ENCODE peak calls at places on chromosomes 1 and 21, in five cellular contexts. F, J, L, N and H are unnamed samples.

GRCh38 chr1:193283026-193283425 is 96.6 kb upstream of the B3GALT2 start:
- DNase-seq in F (no peak), J (peak), L (no peak), N (no peak), H (no peak)

GRCh38 chr21:29205009-29205408 is 74.6 kb downstream of the MAP3K7CL start:
- DNase-seq in F (no peak), J (no peak), L (no peak), N (no peak), H (no peak)

GRCh38 chr1:156796340-156797097 is 20.1 kb downstream of the SH2D2A start:
- DNase-seq in F (no peak), J (no peak), L (no peak), N (no peak), H (no peak)

GRCh38 chr1:43651188-43651587 is 1.2 kb downstream of the KDM4A start:
- DNase-seq in F (peak), J (peak), L (peak), N (peak), H (no peak)

GRCh38 chr1:181910905-181911304 is 150.6 kb downstream of the ZNF648 start:
- DNase-seq in F (peak), J (peak), L (no peak), N (no peak), H (no peak)

GRCh38 chr1:112524251-112524650 is 15.5 kb downstream of the WNT2B start:
- DNase-seq in F (peak), J (no peak), L (no peak), N (no peak), H (no peak)

GRCh38 chr21:37675202-37675801 is 241.0 kb downstream of the KCNJ6 start:
- DNase-seq in F (peak), J (peak), L (no peak), N (peak), H (no peak)

GRCh38 chr1:63794927-63795326 is 21.1 kb downstream of the ROR1 start:
- DNase-seq in F (peak), J (no peak), L (no peak), N (no peak), H (no peak)

GRCh38 chr1:232669981-232670763 is 40.2 kb upstream of the SIPA1L2 start:
- DNase-seq in F (no peak), J (no peak), L (no peak), N (peak), H (no peak)

GRCh38 chr1:15177710-15178166 is 24.2 kb downstream of the TMEM51 start:
- DNase-seq in F (no peak), J (peak), L (no peak), N (peak), H (no peak)

GRCh38 chr1:45792744-45793143 is 10.7 kb upstream of the MAST2 start:
- DNase-seq in F (no peak), J (no peak), L (no peak), N (no peak), H (no peak)

GRCh38 chr1:51520700-51521248 is 1.7 kb upstream of the EPS15 start:
- DNase-seq in F (no peak), J (peak), L (no peak), N (peak), H (no peak)

GRCh38 chr1:30982937-30983336 is 74.4 kb upstream of the SDC3 start:
- DNase-seq in F (no peak), J (no peak), L (no peak), N (no peak), H (no peak)

GRCh38 chr1:245690153-245690552 is 535.4 kb downstream of the KIF26B start:
- DNase-seq in F (no peak), J (no peak), L (peak), N (no peak), H (no peak)

GRCh38 chr1:5129746-5130355 is 475.4 kb downstream of the AJAP1 start:
- DNase-seq in F (peak), J (no peak), L (no peak), N (no peak), H (no peak)

GRCh38 chr1:40438391-40439015 is 11.8 kb upstream of the ZFP69B start:
- DNase-seq in F (peak), J (peak), L (no peak), N (peak), H (no peak)

GRCh38 chr1:210250665-210250997 is 18.0 kb downstream of the SERTAD4 start:
- DNase-seq in F (peak), J (no peak), L (no peak), N (peak), H (no peak)

GRCh38 chr1:210254298-210254697 is 21.7 kb downstream of the SERTAD4 start:
- DNase-seq in F (no peak), J (no peak), L (no peak), N (no peak), H (no peak)

GRCh38 chr1:210250998-210251679 is 18.5 kb downstream of the SERTAD4 start:
- DNase-seq in F (peak), J (no peak), L (peak), N (peak), H (peak)

GRCh38 chr1:210252621-210253041 is 20.0 kb downstream of the SERTAD4 start:
- DNase-seq in F (peak), J (no peak), L (no peak), N (no peak), H (no peak)

GRCh38 chr1:210251680-210252490 is 19.3 kb downstream of the SERTAD4 start:
- DNase-seq in F (peak), J (no peak), L (no peak), N (no peak), H (no peak)
- TF ChIP-seq EZH2 in F (peak), J (no peak), L (no peak), N (no peak), H (no peak)

GRCh38 chr1:148354284-148354869 is 128.7 kb downstream of the PPIAL4G start:
- DNase-seq in F (peak), J (no peak), L (no peak), N (no peak), H (no peak)

GRCh38 chr1:148352470-148353118 is 130.5 kb downstream of the PPIAL4G start:
- DNase-seq in F (no peak), J (no peak), L (no peak), N (no peak), H (no peak)

GRCh38 chr1:148354909-148355308 is 128.2 kb downstream of the PPIAL4G start:
- DNase-seq in F (no peak), J (no peak), L (no peak), N (no peak), H (no peak)

GRCh38 chr1:148355976-148356375 is 127.1 kb downstream of the PPIAL4G start:
- DNase-seq in F (no peak), J (no peak), L (no peak), N (no peak), H (no peak)

GRCh38 chr1:148353461-148354283 is 129.4 kb downstream of the PPIAL4G start:
- DNase-seq in F (peak), J (peak), L (peak), N (peak), H (peak)
- TF ChIP-seq EZH2 in F (no peak), J (no peak), L (no peak), N (peak), H (peak)

GRCh38 chr1:116668277-116668676 is 744 bp upstream of the IGSF3 start:
- DNase-seq in F (no peak), J (no peak), L (no peak), N (no peak), H (no peak)

GRCh38 chr1:116666090-116666489 is 1.4 kb downstream of the IGSF3 start:
- DNase-seq in F (peak), J (no peak), L (no peak), N (no peak), H (no peak)

GRCh38 chr1:116667577-116668105 is at the start of gene IGSF3:
- DNase-seq in F (peak), J (peak), L (peak), N (peak), H (no peak)

GRCh38 chr1:116665001-116665400 is 2.5 kb downstream of the IGSF3 start:
- DNase-seq in F (no peak), J (no peak), L (no peak), N (no peak), H (no peak)

GRCh38 chr1:116666747-116667576 is 571 bp downstream of the IGSF3 start:
- DNase-seq in F (peak), J (no peak), L (no peak), N (no peak), H (no peak)
- TF ChIP-seq EZH2 in F (no peak), J (no peak), L (no peak), N (peak), H (no peak)

DNA sequence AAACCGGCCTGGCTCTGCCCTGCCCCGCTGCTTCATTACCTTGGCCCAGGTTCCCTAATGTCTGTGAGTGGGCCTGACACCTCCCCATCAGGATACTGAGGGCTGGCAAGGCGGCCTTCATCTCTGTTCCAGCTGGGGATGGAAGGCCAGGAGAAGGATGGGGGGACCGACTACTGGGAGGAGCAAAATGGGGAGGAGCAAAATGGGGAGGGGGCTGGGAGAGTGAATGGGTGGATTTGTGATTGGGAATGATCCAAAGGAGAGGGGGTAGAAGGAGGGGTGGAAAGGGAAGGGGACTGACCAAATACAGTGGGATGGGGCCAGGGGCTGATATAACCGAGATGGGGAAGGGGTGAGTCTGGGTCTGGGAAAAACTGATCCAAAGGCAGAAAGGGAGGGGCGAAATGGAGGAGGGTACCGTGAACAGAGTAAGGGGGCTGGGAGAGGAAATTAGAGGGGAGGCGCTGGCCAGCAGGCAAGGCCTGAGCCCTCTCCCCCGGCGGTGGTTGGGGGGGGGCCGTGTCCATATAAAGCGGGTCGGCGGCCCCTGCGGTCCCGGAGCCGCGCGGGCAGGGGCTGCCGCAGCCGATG is at the start of gene FOXE3:
- DNase-seq in F (no peak), J (no peak), L (no peak), N (no peak), H (no peak)
- TF ChIP-seq EZH2 in F (peak), J (no peak), L (no peak), N (no peak), H (peak)

GRCh38 chr1:200038645-200038986 is 11.1 kb downstream of the NR5A2 start:
- DNase-seq in F (peak), J (no peak), L (no peak), N (no peak), H (no peak)
- TF ChIP-seq EZH2 in F (peak), J (no peak), L (no peak), N (peak), H (no peak)

DNA sequence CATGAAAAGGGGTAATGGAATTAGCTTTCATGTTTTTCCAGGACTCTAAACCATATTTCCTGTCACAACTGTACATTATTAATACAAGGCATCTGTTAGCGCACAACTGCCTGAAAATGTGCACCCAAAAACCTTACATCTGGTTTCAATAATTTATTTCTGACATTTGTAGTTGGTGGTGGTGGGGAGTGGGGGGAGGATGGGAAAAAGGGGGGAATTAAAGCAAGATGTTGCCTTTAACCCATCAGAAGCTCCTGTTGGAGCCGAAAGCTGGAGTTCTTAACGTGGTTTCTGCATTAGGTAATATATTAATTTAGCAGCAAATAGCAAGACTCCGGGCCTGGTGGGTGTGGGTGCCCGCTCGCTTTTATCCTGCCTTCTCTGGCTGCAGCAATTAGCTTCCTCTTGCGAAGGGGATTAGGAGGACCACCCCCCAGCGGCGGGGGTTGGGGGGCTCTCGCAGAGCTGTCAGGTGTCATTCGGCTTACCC is 36.9 kb upstream of the HHAT start:
- DNase-seq in F (no peak), J (no peak), L (no peak), N (no peak), H (no peak)
- TF ChIP-seq EZH2 in F (no peak), J (no peak), L (no peak), N (no peak), H (no peak)

GRCh38 chr1:61051455-61052392 is 30.6 kb upstream of the NFIA start:
- DNase-seq in F (peak), J (peak), L (no peak), N (no peak), H (no peak)
- TF ChIP-seq EZH2 in F (peak), J (no peak), L (no peak), N (no peak), H (no peak)